ENCODE peak calls at places on chromosomes 12 and 14, in six cellular contexts. T is left ventricle myocardium inferior, E is globus pallidus, G is progenitor cell of endocrine pancreas, I is H54, H is HTR-8/SVneo. A is an unnamed sample.
A peak's percentile ranks its signal among the peaks of the same experiment; 100 is the strongest.

GRCh38 chr12:107399061-107399460 is 286.5 kb upstream of the PWP1 start:
- DNase-seq in T (no peak), E (no peak), G (no peak), I (no peak), H (no peak), A (no peak)

GRCh38 chr14:105527381-105528196 is 1.2 kb downstream of the TMEM121 start:
- DNase-seq in T (no peak), E (no peak), G (no peak), I (no peak), H (no peak), A (no peak)

GRCh38 chr14:101130861-101131260 is 227.3 kb upstream of the RTL1 start:
- DNase-seq in T (no peak), E (no peak), G (no peak), I (no peak), H (no peak), A (no peak)

GRCh38 chr14:36857136-36857535 is 195.5 kb downstream of the PAX9 start:
- DNase-seq in T (no peak), E (no peak), G (no peak), I (no peak), H (no peak), A (no peak)

GRCh38 chr12:59911516-59911915 is 315.7 kb downstream of the SLC16A7 start:
- DNase-seq in T (no peak), E (no peak), G (no peak), I (no peak), H (no peak), A (no peak)

GRCh38 chr12:109580684-109581333 is 7.2 kb downstream of the MVK start:
- DNase-seq in T (no peak), E (no peak), G (no peak), I (no peak), H (no peak), A (no peak)

GRCh38 chr12:50572760-50573159 is 68.0 kb downstream of the DIP2B start:
- DNase-seq in T (no peak), E (no peak), G (no peak), I (no peak), H (no peak), A (no peak)

GRCh38 chr12:75259170-75259569 is 49.5 kb upstream of the KCNC2 start:
- DNase-seq in T (no peak), E (no peak), G (no peak), I (no peak), H (no peak), A (no peak)

GRCh38 chr14:99605299-99605961 is 1.4 kb upstream of the CCDC85C start:
- DNase-seq in T (peak; percentile 59), E (peak; percentile 49), G (peak; percentile 37), I (peak; percentile 85), H (peak; percentile 67), A (peak; percentile 68)

GRCh38 chr12:106066051-106066705 is 72.6 kb downstream of the NUAK1 start:
- DNase-seq in T (no peak), E (no peak), G (no peak), I (no peak), H (no peak), A (no peak)

GRCh38 chr14:83863042-83863441 is 1666.9 kb upstream of the FLRT2 start:
- DNase-seq in T (no peak), E (no peak), G (no peak), I (no peak), H (no peak), A (no peak)

GRCh38 chr12:6570264-6570887 is 2.3 kb upstream of the NOP2 start:
- DNase-seq in T (no peak), E (no peak), G (peak; percentile 56), I (peak; percentile 52), H (peak; percentile 74), A (peak; percentile 24)

GRCh38 chr12:68538722-68539614 is 71.7 kb upstream of the RAP1B start:
- DNase-seq in T (peak; percentile 79), E (no peak), G (no peak), I (no peak), H (no peak), A (no peak)

GRCh38 chr14:76995279-76996035 is 33.1 kb downstream of the IRF2BPL start:
- DNase-seq in T (no peak), E (no peak), G (no peak), I (no peak), H (no peak), A (no peak)

GRCh38 chr14:67553547-67553946 is 20.5 kb downstream of the PLEKHH1 start:
- DNase-seq in T (no peak), E (no peak), G (no peak), I (no peak), H (no peak), A (no peak)

GRCh38 chr14:101068293-101068957 is 164.9 kb upstream of the RTL1 start:
- DNase-seq in T (no peak), E (no peak), G (no peak), I (no peak), H (no peak), A (peak; percentile 51)

GRCh38 chr14:86115972-86116371 is 586.0 kb downstream of the FLRT2 start:
- DNase-seq in T (no peak), E (no peak), G (no peak), I (no peak), H (no peak), A (no peak)

GRCh38 chr12:84842406-84843013 is 70.1 kb downstream of the SLC6A15 start:
- DNase-seq in T (no peak), E (peak; percentile 9), G (no peak), I (no peak), H (peak; percentile 10), A (peak; percentile 56)

GRCh38 chr14:51616724-51617409 is 34.8 kb upstream of the FRMD6 start:
- DNase-seq in T (no peak), E (no peak), G (no peak), I (peak; percentile 11), H (peak; percentile 65), A (no peak)

A was measured in Ammon's horn.